ENCODE peak calls at places on chromosome 12, in nine cellular contexts. One of them, this sample, is unnamed.

GRCh38 chr12:69173358-69173757 is 66.0 kb upstream of the CPSF6 start:
- DNase-seq in NCI-H2081: no peak
- DNase-seq in putamen: no peak
- DNase-seq in activated naive CD4-positive, alpha-beta T cell treated with anti-CD3 and anti-CD28 coated beads for 36 hours: no peak
- DNase-seq in body of pancreas: no peak
- DNase-seq in cardiac fibroblast: no peak
- DNase-seq in stimulated activated CD4-positive, alpha-beta T cell treated with anti-CD3 and anti-CD28 coated beads, Interleukin-15, amount 100 ng/mL, for 24 hours: no peak
- DNase-seq in ovary: no peak
- DNase-seq in HS-27A: no peak
- DNase-seq in this sample: no peak

GRCh38 chr12:41521872-41522379 is 333.8 kb downstream of the PDZRN4 start:
- DNase-seq in NCI-H2081: no peak
- DNase-seq in putamen: no peak
- DNase-seq in body of pancreas: no peak
- DNase-seq in HS-27A: peak
- DNase-seq in stimulated activated CD4-positive, alpha-beta T cell treated with anti-CD3 and anti-CD28 coated beads, Interleukin-15, amount 100 ng/mL, for 24 hours: no peak
- DNase-seq in cardiac fibroblast: peak
- DNase-seq in activated naive CD4-positive, alpha-beta T cell treated with anti-CD3 and anti-CD28 coated beads for 36 hours: no peak
- DNase-seq in ovary: no peak
- DNase-seq in this sample: no peak

GRCh38 chr12:130967631-130968030 is 13.9 kb downstream of the ADGRD1 start:
- DNase-seq in ovary: no peak
- DNase-seq in HS-27A: no peak
- DNase-seq in body of pancreas: no peak
- DNase-seq in NCI-H2081: no peak
- DNase-seq in activated naive CD4-positive, alpha-beta T cell treated with anti-CD3 and anti-CD28 coated beads for 36 hours: no peak
- DNase-seq in stimulated activated CD4-positive, alpha-beta T cell treated with anti-CD3 and anti-CD28 coated beads, Interleukin-15, amount 100 ng/mL, for 24 hours: no peak
- DNase-seq in putamen: no peak
- DNase-seq in cardiac fibroblast: no peak
- DNase-seq in this sample: no peak

GRCh38 chr12:20604408-20604807 is 90.7 kb upstream of the SLCO1C1 start:
- DNase-seq in HS-27A: no peak
- DNase-seq in ovary: no peak
- DNase-seq in putamen: no peak
- DNase-seq in NCI-H2081: no peak
- DNase-seq in cardiac fibroblast: no peak
- DNase-seq in body of pancreas: no peak
- DNase-seq in activated naive CD4-positive, alpha-beta T cell treated with anti-CD3 and anti-CD28 coated beads for 36 hours: no peak
- DNase-seq in stimulated activated CD4-positive, alpha-beta T cell treated with anti-CD3 and anti-CD28 coated beads, Interleukin-15, amount 100 ng/mL, for 24 hours: no peak
- DNase-seq in this sample: no peak

GRCh38 chr12:81644503-81644902 is 114.6 kb downstream of the PPFIA2 start:
- DNase-seq in stimulated activated CD4-positive, alpha-beta T cell treated with anti-CD3 and anti-CD28 coated beads, Interleukin-15, amount 100 ng/mL, for 24 hours: no peak
- DNase-seq in body of pancreas: no peak
- DNase-seq in HS-27A: no peak
- DNase-seq in putamen: peak
- DNase-seq in ovary: no peak
- DNase-seq in NCI-H2081: peak
- DNase-seq in activated naive CD4-positive, alpha-beta T cell treated with anti-CD3 and anti-CD28 coated beads for 36 hours: no peak
- DNase-seq in cardiac fibroblast: peak
- DNase-seq in this sample: peak

GRCh38 chr12:54870048-54870447 is 15.7 kb downstream of the MUCL1 start:
- DNase-seq in ovary: no peak
- DNase-seq in HS-27A: no peak
- DNase-seq in cardiac fibroblast: no peak
- DNase-seq in body of pancreas: no peak
- DNase-seq in activated naive CD4-positive, alpha-beta T cell treated with anti-CD3 and anti-CD28 coated beads for 36 hours: no peak
- DNase-seq in stimulated activated CD4-positive, alpha-beta T cell treated with anti-CD3 and anti-CD28 coated beads, Interleukin-15, amount 100 ng/mL, for 24 hours: no peak
- DNase-seq in NCI-H2081: no peak
- DNase-seq in putamen: no peak
- DNase-seq in this sample: no peak

GRCh38 chr12:120831648-120832267 is 72.4 kb downstream of the SPPL3 start:
- DNase-seq in NCI-H2081: no peak
- DNase-seq in ovary: no peak
- DNase-seq in stimulated activated CD4-positive, alpha-beta T cell treated with anti-CD3 and anti-CD28 coated beads, Interleukin-15, amount 100 ng/mL, for 24 hours: no peak
- DNase-seq in activated naive CD4-positive, alpha-beta T cell treated with anti-CD3 and anti-CD28 coated beads for 36 hours: no peak
- DNase-seq in putamen: peak
- DNase-seq in cardiac fibroblast: no peak
- DNase-seq in body of pancreas: no peak
- DNase-seq in HS-27A: no peak
- DNase-seq in this sample: no peak

GRCh38 chr12:104457746-104458644 is 1.2 kb downstream of the CHST11 start:
- DNase-seq in ovary: peak
- DNase-seq in putamen: no peak
- DNase-seq in body of pancreas: peak
- DNase-seq in cardiac fibroblast: no peak
- DNase-seq in stimulated activated CD4-positive, alpha-beta T cell treated with anti-CD3 and anti-CD28 coated beads, Interleukin-15, amount 100 ng/mL, for 24 hours: peak
- DNase-seq in NCI-H2081: no peak
- DNase-seq in activated naive CD4-positive, alpha-beta T cell treated with anti-CD3 and anti-CD28 coated beads for 36 hours: peak
- DNase-seq in HS-27A: no peak
- DNase-seq in this sample: no peak

GRCh38 chr12:75135021-75135420 is 74.6 kb downstream of the KCNC2 start:
- DNase-seq in body of pancreas: no peak
- DNase-seq in NCI-H2081: no peak
- DNase-seq in cardiac fibroblast: no peak
- DNase-seq in ovary: no peak
- DNase-seq in stimulated activated CD4-positive, alpha-beta T cell treated with anti-CD3 and anti-CD28 coated beads, Interleukin-15, amount 100 ng/mL, for 24 hours: no peak
- DNase-seq in activated naive CD4-positive, alpha-beta T cell treated with anti-CD3 and anti-CD28 coated beads for 36 hours: no peak
- DNase-seq in HS-27A: no peak
- DNase-seq in putamen: no peak
- DNase-seq in this sample: no peak

GRCh38 chr12:50110762-50111416 is 1.1 kb upstream of the COX14 start:
- DNase-seq in putamen: no peak
- DNase-seq in HS-27A: peak
- DNase-seq in activated naive CD4-positive, alpha-beta T cell treated with anti-CD3 and anti-CD28 coated beads for 36 hours: peak
- DNase-seq in NCI-H2081: peak
- DNase-seq in stimulated activated CD4-positive, alpha-beta T cell treated with anti-CD3 and anti-CD28 coated beads, Interleukin-15, amount 100 ng/mL, for 24 hours: no peak
- DNase-seq in cardiac fibroblast: peak
- DNase-seq in ovary: peak
- DNase-seq in body of pancreas: peak
- DNase-seq in this sample: no peak

GRCh38 chr12:105427883-105428282 is 97.4 kb downstream of the C12orf75 start:
- DNase-seq in activated naive CD4-positive, alpha-beta T cell treated with anti-CD3 and anti-CD28 coated beads for 36 hours: peak
- DNase-seq in ovary: no peak
- DNase-seq in cardiac fibroblast: peak
- DNase-seq in stimulated activated CD4-positive, alpha-beta T cell treated with anti-CD3 and anti-CD28 coated beads, Interleukin-15, amount 100 ng/mL, for 24 hours: no peak
- DNase-seq in body of pancreas: no peak
- DNase-seq in HS-27A: no peak
- DNase-seq in NCI-H2081: no peak
- DNase-seq in putamen: no peak
- DNase-seq in this sample: no peak

GRCh38 chr12:38905480-38906351 is at the start of gene CPNE8:
- DNase-seq in HS-27A: peak
- DNase-seq in body of pancreas: peak
- DNase-seq in ovary: peak
- DNase-seq in stimulated activated CD4-positive, alpha-beta T cell treated with anti-CD3 and anti-CD28 coated beads, Interleukin-15, amount 100 ng/mL, for 24 hours: peak
- DNase-seq in cardiac fibroblast: peak
- DNase-seq in putamen: peak
- DNase-seq in activated naive CD4-positive, alpha-beta T cell treated with anti-CD3 and anti-CD28 coated beads for 36 hours: peak
- DNase-seq in NCI-H2081: peak
- DNase-seq in this sample: no peak

GRCh38 chr12:120078868-120079267 is 37.7 kb downstream of the RAB35 start:
- DNase-seq in cardiac fibroblast: no peak
- DNase-seq in activated naive CD4-positive, alpha-beta T cell treated with anti-CD3 and anti-CD28 coated beads for 36 hours: peak
- DNase-seq in ovary: no peak
- DNase-seq in stimulated activated CD4-positive, alpha-beta T cell treated with anti-CD3 and anti-CD28 coated beads, Interleukin-15, amount 100 ng/mL, for 24 hours: no peak
- DNase-seq in NCI-H2081: no peak
- DNase-seq in HS-27A: no peak
- DNase-seq in putamen: no peak
- DNase-seq in body of pancreas: no peak
- DNase-seq in this sample: no peak

GRCh38 chr12:46221255-46222128 is 47.4 kb downstream of the SLC38A1 start:
- DNase-seq in ovary: no peak
- DNase-seq in activated naive CD4-positive, alpha-beta T cell treated with anti-CD3 and anti-CD28 coated beads for 36 hours: no peak
- DNase-seq in body of pancreas: no peak
- DNase-seq in putamen: no peak
- DNase-seq in cardiac fibroblast: peak
- DNase-seq in stimulated activated CD4-positive, alpha-beta T cell treated with anti-CD3 and anti-CD28 coated beads, Interleukin-15, amount 100 ng/mL, for 24 hours: no peak
- DNase-seq in NCI-H2081: no peak
- DNase-seq in HS-27A: peak
- DNase-seq in this sample: no peak

GRCh38 chr12:59929091-59929490 is 333.3 kb downstream of the SLC16A7 start:
- DNase-seq in putamen: no peak
- DNase-seq in activated naive CD4-positive, alpha-beta T cell treated with anti-CD3 and anti-CD28 coated beads for 36 hours: no peak
- DNase-seq in stimulated activated CD4-positive, alpha-beta T cell treated with anti-CD3 and anti-CD28 coated beads, Interleukin-15, amount 100 ng/mL, for 24 hours: no peak
- DNase-seq in NCI-H2081: no peak
- DNase-seq in cardiac fibroblast: peak
- DNase-seq in HS-27A: peak
- DNase-seq in ovary: no peak
- DNase-seq in body of pancreas: peak
- DNase-seq in this sample: no peak

GRCh38 chr12:122850695-122851350 is 15.6 kb downstream of the HIP1R start:
- DNase-seq in cardiac fibroblast: peak
- DNase-seq in stimulated activated CD4-positive, alpha-beta T cell treated with anti-CD3 and anti-CD28 coated beads, Interleukin-15, amount 100 ng/mL, for 24 hours: no peak
- DNase-seq in NCI-H2081: no peak
- DNase-seq in HS-27A: no peak
- DNase-seq in putamen: no peak
- DNase-seq in activated naive CD4-positive, alpha-beta T cell treated with anti-CD3 and anti-CD28 coated beads for 36 hours: no peak
- DNase-seq in ovary: no peak
- DNase-seq in body of pancreas: no peak
- DNase-seq in this sample: no peak

GRCh38 chr12:53344487-53344823 is 8.3 kb upstream of the SP7 start:
- DNase-seq in ovary: no peak
- DNase-seq in body of pancreas: no peak
- DNase-seq in activated naive CD4-positive, alpha-beta T cell treated with anti-CD3 and anti-CD28 coated beads for 36 hours: no peak
- DNase-seq in NCI-H2081: no peak
- DNase-seq in stimulated activated CD4-positive, alpha-beta T cell treated with anti-CD3 and anti-CD28 coated beads, Interleukin-15, amount 100 ng/mL, for 24 hours: no peak
- DNase-seq in putamen: no peak
- DNase-seq in cardiac fibroblast: no peak
- DNase-seq in HS-27A: no peak
- DNase-seq in this sample: no peak

GRCh38 chr12:24482882-24483604 is 465.9 kb downstream of the BCAT1 start:
- DNase-seq in cardiac fibroblast: peak
- DNase-seq in body of pancreas: no peak
- DNase-seq in putamen: no peak
- DNase-seq in NCI-H2081: peak
- DNase-seq in activated naive CD4-positive, alpha-beta T cell treated with anti-CD3 and anti-CD28 coated beads for 36 hours: no peak
- DNase-seq in ovary: no peak
- DNase-seq in stimulated activated CD4-positive, alpha-beta T cell treated with anti-CD3 and anti-CD28 coated beads, Interleukin-15, amount 100 ng/mL, for 24 hours: no peak
- DNase-seq in HS-27A: no peak
- DNase-seq in this sample: no peak

GRCh38 chr12:122859303-122860051 is 24.2 kb downstream of the HIP1R start:
- DNase-seq in putamen: no peak
- DNase-seq in ovary: no peak
- DNase-seq in cardiac fibroblast: no peak
- DNase-seq in NCI-H2081: no peak
- DNase-seq in activated naive CD4-positive, alpha-beta T cell treated with anti-CD3 and anti-CD28 coated beads for 36 hours: no peak
- DNase-seq in stimulated activated CD4-positive, alpha-beta T cell treated with anti-CD3 and anti-CD28 coated beads, Interleukin-15, amount 100 ng/mL, for 24 hours: no peak
- DNase-seq in HS-27A: no peak
- DNase-seq in body of pancreas: no peak
- DNase-seq in this sample: no peak

GRCh38 chr12:69527506-69528272 is 57.5 kb downstream of the FRS2 start:
- DNase-seq in cardiac fibroblast: peak
- DNase-seq in stimulated activated CD4-positive, alpha-beta T cell treated with anti-CD3 and anti-CD28 coated beads, Interleukin-15, amount 100 ng/mL, for 24 hours: no peak
- DNase-seq in activated naive CD4-positive, alpha-beta T cell treated with anti-CD3 and anti-CD28 coated beads for 36 hours: no peak
- DNase-seq in body of pancreas: no peak
- DNase-seq in HS-27A: no peak
- DNase-seq in putamen: no peak
- DNase-seq in NCI-H2081: no peak
- DNase-seq in ovary: no peak
- DNase-seq in this sample: no peak

GRCh38 chr12:19963972-19964371 is 404.4 kb upstream of the PDE3A start:
- DNase-seq in body of pancreas: no peak
- DNase-seq in putamen: no peak
- DNase-seq in NCI-H2081: no peak
- DNase-seq in ovary: no peak
- DNase-seq in activated naive CD4-positive, alpha-beta T cell treated with anti-CD3 and anti-CD28 coated beads for 36 hours: no peak
- DNase-seq in stimulated activated CD4-positive, alpha-beta T cell treated with anti-CD3 and anti-CD28 coated beads, Interleukin-15, amount 100 ng/mL, for 24 hours: no peak
- DNase-seq in HS-27A: no peak
- DNase-seq in cardiac fibroblast: no peak
- DNase-seq in this sample: no peak

This sample was measured in NCI-H1092 treated with DMSO at 0.1 percent for 48 hours.